ENCODE peak calls at places on chromosomes 5 and 9, in nine cellular contexts. One of them, this sample, is unnamed.

GRCh38 chr5:100516285-100516684 is 18.9 kb upstream of the FAM174A start:
- DNase-seq in ovary: no peak
- DNase-seq in heart left ventricle: no peak
- DNase-seq in spleen: no peak
- DNase-seq in A549: no peak
- DNase-seq in uterus: no peak
- DNase-seq in tibial nerve: no peak
- DNase-seq in upper lobe of left lung: no peak
- DNase-seq in gastrocnemius medialis: no peak
- DNase-seq in this sample: no peak

GRCh38 chr9:88355166-88355565 is 33.1 kb upstream of the SPIN1 start:
- DNase-seq in tibial nerve: no peak
- DNase-seq in gastrocnemius medialis: no peak
- DNase-seq in heart left ventricle: no peak
- DNase-seq in ovary: no peak
- DNase-seq in upper lobe of left lung: no peak
- DNase-seq in spleen: no peak
- DNase-seq in A549: no peak
- DNase-seq in uterus: no peak
- DNase-seq in this sample: no peak

GRCh38 chr5:122473138-122473843 is 161.3 kb downstream of the SNCAIP start:
- DNase-seq in spleen: no peak
- DNase-seq in tibial nerve: no peak
- DNase-seq in upper lobe of left lung: no peak
- DNase-seq in heart left ventricle: no peak
- DNase-seq in gastrocnemius medialis: no peak
- DNase-seq in uterus: no peak
- DNase-seq in A549: no peak
- DNase-seq in ovary: no peak
- DNase-seq in this sample: no peak

GRCh38 chr9:124780757-124781151 is 3.8 kb downstream of the OLFML2A start:
- DNase-seq in ovary: no peak
- DNase-seq in A549: no peak
- DNase-seq in upper lobe of left lung: no peak
- DNase-seq in spleen: peak
- DNase-seq in tibial nerve: no peak
- DNase-seq in uterus: no peak
- DNase-seq in gastrocnemius medialis: no peak
- DNase-seq in heart left ventricle: no peak
- DNase-seq in this sample: no peak

GRCh38 chr9:97376902-97377301 is 35.0 kb upstream of the TDRD7 start:
- DNase-seq in upper lobe of left lung: no peak
- DNase-seq in gastrocnemius medialis: no peak
- DNase-seq in A549: no peak
- DNase-seq in tibial nerve: no peak
- DNase-seq in ovary: no peak
- DNase-seq in spleen: no peak
- DNase-seq in uterus: no peak
- DNase-seq in heart left ventricle: no peak
- DNase-seq in this sample: no peak

GRCh38 chr5:65440456-65440855 is 41.3 kb downstream of the ADAMTS6 start:
- DNase-seq in A549: no peak
- DNase-seq in spleen: no peak
- DNase-seq in upper lobe of left lung: no peak
- DNase-seq in ovary: no peak
- DNase-seq in gastrocnemius medialis: no peak
- DNase-seq in heart left ventricle: no peak
- DNase-seq in uterus: no peak
- DNase-seq in tibial nerve: no peak
- DNase-seq in this sample: no peak

GRCh38 chr9:132424857-132425702 is 15.1 kb downstream of the CFAP77 start:
- DNase-seq in upper lobe of left lung: no peak
- DNase-seq in spleen: no peak
- DNase-seq in heart left ventricle: no peak
- DNase-seq in ovary: no peak
- DNase-seq in gastrocnemius medialis: no peak
- DNase-seq in uterus: no peak
- DNase-seq in A549: no peak
- DNase-seq in tibial nerve: no peak
- DNase-seq in this sample: no peak

GRCh38 chr5:149749481-149750365 is 19.6 kb downstream of the PPARGC1B start:
- DNase-seq in uterus: no peak
- DNase-seq in gastrocnemius medialis: no peak
- DNase-seq in ovary: no peak
- DNase-seq in A549: no peak
- DNase-seq in upper lobe of left lung: no peak
- DNase-seq in tibial nerve: no peak
- DNase-seq in heart left ventricle: no peak
- DNase-seq in spleen: no peak
- DNase-seq in this sample: no peak

GRCh38 chr5:72503888-72504491 is 3.2 kb downstream of the ZNF366 start:
- DNase-seq in gastrocnemius medialis: no peak
- DNase-seq in tibial nerve: no peak
- DNase-seq in upper lobe of left lung: peak
- DNase-seq in A549: peak
- DNase-seq in heart left ventricle: peak
- DNase-seq in uterus: no peak
- DNase-seq in ovary: no peak
- DNase-seq in spleen: no peak
- DNase-seq in this sample: peak

GRCh38 chr5:135308752-135309151 is 90.3 kb downstream of the MACROH2A1 start:
- DNase-seq in gastrocnemius medialis: no peak
- DNase-seq in heart left ventricle: no peak
- DNase-seq in A549: no peak
- DNase-seq in ovary: no peak
- DNase-seq in uterus: no peak
- DNase-seq in upper lobe of left lung: no peak
- DNase-seq in spleen: no peak
- DNase-seq in tibial nerve: no peak
- DNase-seq in this sample: no peak

GRCh38 chr5:3654515-3654914 is 58.9 kb downstream of the IRX1 start:
- DNase-seq in ovary: no peak
- DNase-seq in uterus: no peak
- DNase-seq in gastrocnemius medialis: no peak
- DNase-seq in tibial nerve: no peak
- DNase-seq in heart left ventricle: no peak
- DNase-seq in upper lobe of left lung: no peak
- DNase-seq in spleen: no peak
- DNase-seq in A549: no peak
- DNase-seq in this sample: no peak

GRCh38 chr9:99349870-99350269 is 127.8 kb downstream of the SEC61B start:
- DNase-seq in tibial nerve: no peak
- DNase-seq in spleen: no peak
- DNase-seq in ovary: no peak
- DNase-seq in gastrocnemius medialis: no peak
- DNase-seq in upper lobe of left lung: no peak
- DNase-seq in uterus: no peak
- DNase-seq in A549: no peak
- DNase-seq in heart left ventricle: no peak
- DNase-seq in this sample: no peak

GRCh38 chr9:33024126-33024965 is 727 bp upstream of the DNAJA1 start:
- DNase-seq in spleen: no peak
- DNase-seq in tibial nerve: no peak
- DNase-seq in uterus: no peak
- DNase-seq in gastrocnemius medialis: no peak
- DNase-seq in ovary: no peak
- DNase-seq in upper lobe of left lung: no peak
- DNase-seq in heart left ventricle: peak
- DNase-seq in A549: no peak
- DNase-seq in this sample: no peak

GRCh38 chr5:124736111-124736813 is 10.2 kb downstream of the ZNF608 start:
- DNase-seq in tibial nerve: no peak
- DNase-seq in heart left ventricle: no peak
- DNase-seq in spleen: no peak
- DNase-seq in ovary: no peak
- DNase-seq in A549: no peak
- DNase-seq in upper lobe of left lung: no peak
- DNase-seq in uterus: no peak
- DNase-seq in gastrocnemius medialis: no peak
- DNase-seq in this sample: no peak

GRCh38 chr5:151213803-151214613 is 9.9 kb downstream of the CCDC69 start:
- DNase-seq in heart left ventricle: peak
- DNase-seq in uterus: peak
- DNase-seq in upper lobe of left lung: peak
- DNase-seq in ovary: peak
- DNase-seq in spleen: peak
- DNase-seq in gastrocnemius medialis: peak
- DNase-seq in A549: no peak
- DNase-seq in tibial nerve: peak
- DNase-seq in this sample: peak

GRCh38 chr9:136546697-136547481 is 1.0 kb upstream of the NOTCH1 start:
- DNase-seq in A549: no peak
- DNase-seq in uterus: peak
- DNase-seq in tibial nerve: no peak
- DNase-seq in gastrocnemius medialis: peak
- DNase-seq in spleen: no peak
- DNase-seq in heart left ventricle: peak
- DNase-seq in ovary: peak
- DNase-seq in upper lobe of left lung: peak
- DNase-seq in this sample: peak

GRCh38 chr9:136544549-136545064 is 1.2 kb downstream of the NOTCH1 start:
- DNase-seq in tibial nerve: peak
- DNase-seq in ovary: no peak
- DNase-seq in A549: peak
- DNase-seq in uterus: no peak
- DNase-seq in upper lobe of left lung: peak
- DNase-seq in heart left ventricle: peak
- DNase-seq in spleen: peak
- DNase-seq in gastrocnemius medialis: no peak
- DNase-seq in this sample: peak

GRCh38 chr9:136547508-136548215 is 1.8 kb upstream of the NOTCH1 start:
- DNase-seq in A549: no peak
- DNase-seq in tibial nerve: no peak
- DNase-seq in spleen: no peak
- DNase-seq in heart left ventricle: no peak
- DNase-seq in ovary: no peak
- DNase-seq in gastrocnemius medialis: no peak
- DNase-seq in uterus: no peak
- DNase-seq in upper lobe of left lung: no peak
- DNase-seq in this sample: no peak

GRCh38 chr9:136545065-136545965 is 533 bp downstream of the NOTCH1 start:
- DNase-seq in uterus: no peak
- DNase-seq in upper lobe of left lung: no peak
- DNase-seq in tibial nerve: no peak
- DNase-seq in ovary: no peak
- DNase-seq in heart left ventricle: no peak
- DNase-seq in gastrocnemius medialis: no peak
- DNase-seq in A549: no peak
- DNase-seq in spleen: peak
- DNase-seq in this sample: peak

GRCh38 chr9:136545966-136546696 is at the start of gene NOTCH1:
- DNase-seq in gastrocnemius medialis: peak
- DNase-seq in A549: peak
- DNase-seq in uterus: peak
- DNase-seq in spleen: peak
- DNase-seq in ovary: peak
- DNase-seq in heart left ventricle: peak
- DNase-seq in upper lobe of left lung: peak
- DNase-seq in tibial nerve: peak
- DNase-seq in this sample: peak
- TF ChIP-seq POLR2A in gastrocnemius medialis: peak
- TF ChIP-seq POLR2A in A549: peak
- TF ChIP-seq POLR2A in uterus: peak
- TF ChIP-seq POLR2A in spleen: no peak
- TF ChIP-seq POLR2A in ovary: peak
- TF ChIP-seq POLR2A in heart left ventricle: no peak
- TF ChIP-seq POLR2A in upper lobe of left lung: no peak
- TF ChIP-seq POLR2A in tibial nerve: peak
- TF ChIP-seq POLR2A in this sample: peak

GRCh38 chr9:136327313-136327971 is at the start of gene GPSM1:
- DNase-seq in tibial nerve: peak
- DNase-seq in ovary: peak
- DNase-seq in uterus: no peak
- DNase-seq in spleen: no peak
- DNase-seq in gastrocnemius medialis: no peak
- DNase-seq in A549: peak
- DNase-seq in upper lobe of left lung: peak
- DNase-seq in heart left ventricle: peak
- DNase-seq in this sample: peak
- TF ChIP-seq POLR2A in tibial nerve: peak
- TF ChIP-seq POLR2A in ovary: peak
- TF ChIP-seq POLR2A in uterus: peak
- TF ChIP-seq POLR2A in spleen: no peak
- TF ChIP-seq POLR2A in gastrocnemius medialis: peak
- TF ChIP-seq POLR2A in A549: peak
- TF ChIP-seq POLR2A in upper lobe of left lung: no peak
- TF ChIP-seq POLR2A in heart left ventricle: no peak
- TF ChIP-seq POLR2A in this sample: peak

DNA sequence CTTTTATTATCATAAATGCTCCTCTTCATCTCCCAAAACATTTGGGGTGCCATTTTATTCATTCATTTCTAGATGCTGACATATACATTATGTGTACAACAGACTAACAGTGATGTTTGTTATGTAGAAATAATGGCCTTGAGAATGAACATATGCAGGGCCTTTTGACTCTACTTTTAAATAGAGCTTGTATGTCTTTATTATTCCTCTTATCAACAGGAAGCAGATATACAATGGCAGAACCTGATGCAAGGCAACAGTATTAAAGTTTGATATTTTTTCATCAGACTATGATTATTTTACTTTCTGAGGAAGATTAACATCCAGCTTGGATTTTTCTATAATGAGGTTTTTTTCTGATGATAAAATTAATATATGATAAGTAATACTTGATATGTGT is 44.1 kb downstream of the SNX18 start:
- DNase-seq in heart left ventricle: no peak
- DNase-seq in A549: no peak
- DNase-seq in upper lobe of left lung: no peak
- DNase-seq in gastrocnemius medialis: no peak
- DNase-seq in ovary: no peak
- DNase-seq in spleen: no peak
- DNase-seq in uterus: no peak
- DNase-seq in tibial nerve: no peak
- DNase-seq in this sample: no peak
- TF ChIP-seq POLR2A in heart left ventricle: no peak
- TF ChIP-seq POLR2A in A549: no peak
- TF ChIP-seq POLR2A in upper lobe of left lung: no peak
- TF ChIP-seq POLR2A in gastrocnemius medialis: no peak
- TF ChIP-seq POLR2A in ovary: no peak
- TF ChIP-seq POLR2A in spleen: no peak
- TF ChIP-seq POLR2A in uterus: no peak
- TF ChIP-seq POLR2A in tibial nerve: no peak
- TF ChIP-seq POLR2A in this sample: no peak

DNA sequence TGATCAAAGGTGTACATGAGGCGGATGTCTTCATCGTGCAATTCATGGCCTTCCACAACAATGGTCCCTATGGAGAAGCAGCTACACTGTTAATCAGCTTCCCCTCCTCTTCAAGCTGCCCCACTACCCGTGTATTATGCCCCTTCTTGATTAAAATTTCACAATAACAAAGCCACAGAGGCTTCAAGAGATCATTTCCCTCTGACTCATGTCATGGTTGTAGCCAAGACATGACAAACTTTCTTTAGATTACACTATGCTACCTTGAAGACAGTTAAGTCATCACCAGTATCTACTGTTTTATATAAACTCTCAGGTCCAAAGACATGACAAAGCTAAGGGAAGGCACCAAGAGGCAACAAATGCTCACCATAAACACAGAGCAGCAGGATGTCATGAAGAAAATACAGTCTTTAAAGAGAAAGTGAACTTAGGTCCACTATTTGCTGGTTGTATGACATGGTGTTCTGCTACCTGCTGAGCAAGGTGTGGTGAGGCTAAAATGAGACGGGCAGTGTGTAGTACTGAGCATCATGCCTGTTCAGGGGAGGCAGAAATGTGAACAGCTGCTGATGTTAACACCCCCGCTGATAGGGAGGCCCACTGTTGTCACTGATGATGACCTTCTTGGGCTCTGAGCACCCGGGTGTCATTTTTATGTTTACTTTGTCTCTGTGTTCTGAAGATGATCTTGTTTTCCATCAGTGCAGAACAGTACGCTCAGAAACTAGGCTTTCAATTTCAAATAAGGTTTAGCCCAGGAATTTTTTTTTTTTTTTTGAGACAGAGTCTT is 48.3 kb downstream of the IARS1 start:
- DNase-seq in heart left ventricle: no peak
- DNase-seq in upper lobe of left lung: no peak
- DNase-seq in tibial nerve: no peak
- DNase-seq in A549: no peak
- DNase-seq in ovary: no peak
- DNase-seq in gastrocnemius medialis: no peak
- DNase-seq in spleen: no peak
- DNase-seq in uterus: no peak
- DNase-seq in this sample: no peak
- TF ChIP-seq POLR2A in heart left ventricle: no peak
- TF ChIP-seq POLR2A in upper lobe of left lung: no peak
- TF ChIP-seq POLR2A in tibial nerve: no peak
- TF ChIP-seq POLR2A in A549: no peak
- TF ChIP-seq POLR2A in ovary: no peak
- TF ChIP-seq POLR2A in gastrocnemius medialis: no peak
- TF ChIP-seq POLR2A in spleen: no peak
- TF ChIP-seq POLR2A in uterus: no peak
- TF ChIP-seq POLR2A in this sample: no peak